ENCODE peak calls at places on chromosomes 2 and 18, in five cellular contexts. Z is activated CD4-positive, CD25-positive, alpha-beta regulatory T cell treated with anti-CD3 and anti-CD28 coated beads, Interleukin-2, amount 50 U/mL, for 16 hours; H is nucleus accumbens; M is left ventricle myocardium superior; V is pulmonary artery endothelial cell. Y is an unnamed sample.
A peak's percentile ranks its signal among the peaks of the same experiment; 100 is the strongest.

GRCh38 chr2:229880892-229881553 is 40.8 kb downstream of the TRIP12 start:
- DNase-seq in H (no peak), V (no peak), M (no peak), Z (no peak), Y (no peak)

GRCh38 chr2:32745191-32745590 is 117.3 kb downstream of the TTC27 start:
- DNase-seq in Z (no peak), M (no peak), V (no peak), H (no peak), Y (no peak)

GRCh38 chr2:216031960-216032689 is 18.8 kb upstream of the MREG start:
- DNase-seq in Z (no peak), M (no peak), V (no peak), H (no peak), Y (no peak)

GRCh38 chr2:232890896-232891601 is 21.0 kb downstream of the SNORC start:
- DNase-seq in V (no peak), M (no peak), H (no peak), Z (no peak), Y (no peak)

GRCh38 chr18:14086459-14087231 is 45.6 kb downstream of the ZNF519 start:
- DNase-seq in M (no peak), Z (no peak), V (no peak), H (no peak), Y (no peak)

GRCh38 chr2:75564026-75564688 is 3.4 kb upstream of the EVA1A start:
- DNase-seq in M (no peak), Z (no peak), V (no peak), H (no peak), Y (no peak)

GRCh38 chr18:44997139-44997538 is 316.5 kb downstream of the SETBP1 start:
- DNase-seq in V (no peak), Z (no peak), M (no peak), H (no peak), Y (no peak)

GRCh38 chr2:235940330-235940729 is 227.9 kb downstream of the GBX2 start:
- DNase-seq in Z (no peak), H (no peak), M (peak; percentile 57), V (peak; percentile 13), Y (peak; percentile 64)

GRCh38 chr2:110690345-110690965 is 12.6 kb upstream of the BUB1 start:
- DNase-seq in V (no peak), H (no peak), Z (no peak), M (no peak), Y (no peak)

GRCh38 chr2:225100856-225101294 is 58.6 kb upstream of the DOCK10 start:
- DNase-seq in M (no peak), V (peak; percentile 27), H (no peak), Z (no peak), Y (no peak)

GRCh38 chr2:128347701-128348504 is 29.2 kb upstream of the HS6ST1 start:
- DNase-seq in Z (no peak), H (peak; percentile 41), V (no peak), M (peak; percentile 89), Y (peak; percentile 67)

GRCh38 chr2:164868563-164869419 is 27.2 kb upstream of the COBLL1 start:
- DNase-seq in Z (no peak), H (no peak), M (no peak), V (no peak), Y (no peak)

Y was measured in dorsolateral prefrontal cortex.